ENCODE peak calls at places on chromosomes 12 and 14, in five cellular contexts. One of them, this sample, is unnamed.

GRCh38 chr12:93798752-93799151 is 121.6 kb downstream of the CRADD start:
- DNase-seq in right atrium auricular region: no peak
- DNase-seq in epithelial cell of esophagus: no peak
- DNase-seq in prostate gland: no peak
- DNase-seq in right lobe of liver: no peak
- DNase-seq in this sample: no peak

GRCh38 chr12:90974286-90974685 is 19.3 kb upstream of the CCER1 start:
- DNase-seq in right atrium auricular region: no peak
- DNase-seq in right lobe of liver: no peak
- DNase-seq in prostate gland: no peak
- DNase-seq in epithelial cell of esophagus: peak; percentile 27
- DNase-seq in this sample: no peak

GRCh38 chr12:75656650-75657049 is 145.2 kb upstream of the KRR1 start:
- DNase-seq in epithelial cell of esophagus: peak; percentile 99
- DNase-seq in right lobe of liver: no peak
- DNase-seq in right atrium auricular region: no peak
- DNase-seq in prostate gland: no peak
- DNase-seq in this sample: no peak

GRCh38 chr14:35247777-35248475 is 44.3 kb upstream of the PSMA6 start:
- DNase-seq in prostate gland: no peak
- DNase-seq in epithelial cell of esophagus: no peak
- DNase-seq in right atrium auricular region: no peak
- DNase-seq in right lobe of liver: no peak
- DNase-seq in this sample: no peak

GRCh38 chr12:46430340-46430948 is 57.9 kb upstream of the SLC38A2 start:
- DNase-seq in right lobe of liver: no peak
- DNase-seq in prostate gland: no peak
- DNase-seq in right atrium auricular region: no peak
- DNase-seq in epithelial cell of esophagus: peak; percentile 95
- DNase-seq in this sample: no peak

GRCh38 chr12:89525002-89525823 is 617 bp upstream of the GALNT4 start:
- DNase-seq in prostate gland: peak; percentile 48
- DNase-seq in right atrium auricular region: no peak
- DNase-seq in epithelial cell of esophagus: peak; percentile 59
- DNase-seq in right lobe of liver: peak; percentile 78
- DNase-seq in this sample: peak; percentile 47

GRCh38 chr12:51788876-51789275 is 59.6 kb downstream of the FIGNL2 start:
- DNase-seq in prostate gland: no peak
- DNase-seq in epithelial cell of esophagus: peak; percentile 63
- DNase-seq in right atrium auricular region: no peak
- DNase-seq in right lobe of liver: no peak
- DNase-seq in this sample: no peak

GRCh38 chr14:48771717-48772116 is 814.5 kb downstream of the RPS29 start:
- DNase-seq in right lobe of liver: no peak
- DNase-seq in prostate gland: no peak
- DNase-seq in right atrium auricular region: no peak
- DNase-seq in epithelial cell of esophagus: no peak
- DNase-seq in this sample: no peak

GRCh38 chr12:79324571-79324970 is 366.2 kb downstream of the PAWR start:
- DNase-seq in epithelial cell of esophagus: no peak
- DNase-seq in right atrium auricular region: no peak
- DNase-seq in right lobe of liver: no peak
- DNase-seq in prostate gland: no peak
- DNase-seq in this sample: no peak

GRCh38 chr12:122523280-122523679 is 3.5 kb downstream of the RSRC2 start:
- DNase-seq in right atrium auricular region: no peak
- DNase-seq in epithelial cell of esophagus: peak; percentile 63
- DNase-seq in right lobe of liver: no peak
- DNase-seq in prostate gland: no peak
- DNase-seq in this sample: no peak

GRCh38 chr12:33192226-33192625 is 247.4 kb downstream of the SYT10 start:
- DNase-seq in right atrium auricular region: no peak
- DNase-seq in prostate gland: no peak
- DNase-seq in epithelial cell of esophagus: no peak
- DNase-seq in right lobe of liver: no peak
- DNase-seq in this sample: no peak

GRCh38 chr12:58640314-58640713 is 280.0 kb downstream of the LRIG3 start:
- DNase-seq in right lobe of liver: no peak
- DNase-seq in right atrium auricular region: no peak
- DNase-seq in prostate gland: no peak
- DNase-seq in epithelial cell of esophagus: no peak
- DNase-seq in this sample: no peak

GRCh38 chr14:87142568-87143211 is 850.3 kb downstream of the GALC start:
- DNase-seq in epithelial cell of esophagus: no peak
- DNase-seq in right lobe of liver: no peak
- DNase-seq in prostate gland: no peak
- DNase-seq in right atrium auricular region: no peak
- DNase-seq in this sample: no peak

GRCh38 chr12:126191037-126191891 is 1126.0 kb downstream of the AACS start:
- DNase-seq in right atrium auricular region: no peak
- DNase-seq in right lobe of liver: no peak
- DNase-seq in epithelial cell of esophagus: no peak
- DNase-seq in prostate gland: no peak
- DNase-seq in this sample: no peak

GRCh38 chr14:103126873-103127304 is 3.6 kb downstream of the TNFAIP2 start:
- DNase-seq in prostate gland: peak; percentile 76
- DNase-seq in right lobe of liver: peak; percentile 86
- DNase-seq in right atrium auricular region: no peak
- DNase-seq in epithelial cell of esophagus: peak; percentile 87
- DNase-seq in this sample: no peak

GRCh38 chr14:103628684-103629502 is at the start of gene KLC1:
- DNase-seq in right lobe of liver: peak; percentile 89
- DNase-seq in prostate gland: peak; percentile 80
- DNase-seq in right atrium auricular region: peak; percentile 80
- DNase-seq in epithelial cell of esophagus: peak; percentile 70
- DNase-seq in this sample: peak; percentile 87

GRCh38 chr14:97010491-97011160 is 213.4 kb downstream of the VRK1 start:
- DNase-seq in epithelial cell of esophagus: no peak
- DNase-seq in right lobe of liver: no peak
- DNase-seq in prostate gland: no peak
- DNase-seq in right atrium auricular region: no peak
- DNase-seq in this sample: no peak

GRCh38 chr14:39015360-39015961 is 87.6 kb downstream of the SEC23A start:
- DNase-seq in prostate gland: no peak
- DNase-seq in right lobe of liver: no peak
- DNase-seq in right atrium auricular region: no peak
- DNase-seq in epithelial cell of esophagus: peak; percentile 65
- DNase-seq in this sample: no peak

GRCh38 chr14:38129705-38130104 is 78.0 kb upstream of the SSTR1 start:
- DNase-seq in right lobe of liver: no peak
- DNase-seq in right atrium auricular region: no peak
- DNase-seq in epithelial cell of esophagus: no peak
- DNase-seq in prostate gland: no peak
- DNase-seq in this sample: no peak

GRCh38 chr12:69150083-69150795 is 89.1 kb upstream of the CPSF6 start:
- DNase-seq in epithelial cell of esophagus: no peak
- DNase-seq in prostate gland: peak; percentile 13
- DNase-seq in right lobe of liver: no peak
- DNase-seq in right atrium auricular region: no peak
- DNase-seq in this sample: no peak

GRCh38 chr12:29961231-29961630 is 177.5 kb upstream of the TMTC1 start:
- DNase-seq in right lobe of liver: no peak
- DNase-seq in prostate gland: no peak
- DNase-seq in right atrium auricular region: no peak
- DNase-seq in epithelial cell of esophagus: no peak
- DNase-seq in this sample: no peak

GRCh38 chr12:92538970-92539749 is 163.6 kb upstream of the PLEKHG7 start:
- DNase-seq in right lobe of liver: no peak
- DNase-seq in prostate gland: no peak
- DNase-seq in epithelial cell of esophagus: peak; percentile 88
- DNase-seq in right atrium auricular region: no peak
- DNase-seq in this sample: no peak

GRCh38 chr14:77181603-77182437 is at the start of gene TMEM63C:
- DNase-seq in right atrium auricular region: peak; percentile 16
- DNase-seq in prostate gland: no peak
- DNase-seq in right lobe of liver: no peak
- DNase-seq in epithelial cell of esophagus: peak; percentile 83
- DNase-seq in this sample: no peak

GRCh38 chr12:68977909-68978610 is 45.1 kb upstream of the CPM start:
- DNase-seq in prostate gland: no peak
- DNase-seq in epithelial cell of esophagus: no peak
- DNase-seq in right lobe of liver: no peak
- DNase-seq in right atrium auricular region: no peak
- DNase-seq in this sample: no peak

GRCh38 chr12:49417558-49417957 is 50.3 kb downstream of the SPATS2 start:
- DNase-seq in prostate gland: no peak
- DNase-seq in right lobe of liver: no peak
- DNase-seq in right atrium auricular region: no peak
- DNase-seq in epithelial cell of esophagus: no peak
- DNase-seq in this sample: no peak

GRCh38 chr12:5071496-5071895 is 27.8 kb downstream of the KCNA5 start:
- DNase-seq in right lobe of liver: no peak
- DNase-seq in prostate gland: no peak
- DNase-seq in right atrium auricular region: no peak
- DNase-seq in epithelial cell of esophagus: no peak
- DNase-seq in this sample: no peak

GRCh38 chr14:66082009-66082408 is 404.2 kb upstream of the CCDC196 start:
- DNase-seq in right lobe of liver: no peak
- DNase-seq in right atrium auricular region: no peak
- DNase-seq in epithelial cell of esophagus: no peak
- DNase-seq in prostate gland: no peak
- DNase-seq in this sample: no peak

GRCh38 chr14:61475316-61475715 is 153.9 kb downstream of the PRKCH start:
- DNase-seq in epithelial cell of esophagus: peak; percentile 82
- DNase-seq in right lobe of liver: no peak
- DNase-seq in right atrium auricular region: no peak
- DNase-seq in prostate gland: no peak
- DNase-seq in this sample: no peak

GRCh38 chr12:130764475-130765185 is 48.5 kb upstream of the RIMBP2 start:
- DNase-seq in right atrium auricular region: no peak
- DNase-seq in prostate gland: no peak
- DNase-seq in epithelial cell of esophagus: peak; percentile 51
- DNase-seq in right lobe of liver: no peak
- DNase-seq in this sample: no peak

GRCh38 chr12:127133675-127134335 is 1133.2 kb upstream of the TMEM132C start:
- DNase-seq in prostate gland: no peak
- DNase-seq in epithelial cell of esophagus: peak; percentile 41
- DNase-seq in right atrium auricular region: no peak
- DNase-seq in right lobe of liver: no peak
- DNase-seq in this sample: no peak

GRCh38 chr12:84455598-84455997 is 457.0 kb downstream of the SLC6A15 start:
- DNase-seq in right lobe of liver: no peak
- DNase-seq in epithelial cell of esophagus: no peak
- DNase-seq in right atrium auricular region: no peak
- DNase-seq in prostate gland: no peak
- DNase-seq in this sample: no peak

GRCh38 chr12:108821407-108822397 is 35.7 kb downstream of the SSH1 start:
- DNase-seq in epithelial cell of esophagus: peak; percentile 81
- DNase-seq in right lobe of liver: no peak
- DNase-seq in prostate gland: no peak
- DNase-seq in right atrium auricular region: no peak
- DNase-seq in this sample: peak; percentile 40
- TF ChIP-seq CTCF in epithelial cell of esophagus: no peak
- TF ChIP-seq CTCF in right lobe of liver: no peak
- TF ChIP-seq CTCF in prostate gland: no peak
- TF ChIP-seq CTCF in right atrium auricular region: no peak
- TF ChIP-seq CTCF in this sample: no peak

GRCh38 chr12:113439606-113440030 is 17.4 kb downstream of the SDSL start:
- DNase-seq in right atrium auricular region: no peak
- DNase-seq in prostate gland: no peak
- DNase-seq in right lobe of liver: no peak
- DNase-seq in epithelial cell of esophagus: peak; percentile 43
- DNase-seq in this sample: no peak
- TF ChIP-seq CTCF in right atrium auricular region: peak; percentile 66
- TF ChIP-seq CTCF in prostate gland: peak; percentile 46
- TF ChIP-seq CTCF in right lobe of liver: peak; percentile 55
- TF ChIP-seq CTCF in epithelial cell of esophagus: peak; percentile 69
- TF ChIP-seq CTCF in this sample: no peak

DNA sequence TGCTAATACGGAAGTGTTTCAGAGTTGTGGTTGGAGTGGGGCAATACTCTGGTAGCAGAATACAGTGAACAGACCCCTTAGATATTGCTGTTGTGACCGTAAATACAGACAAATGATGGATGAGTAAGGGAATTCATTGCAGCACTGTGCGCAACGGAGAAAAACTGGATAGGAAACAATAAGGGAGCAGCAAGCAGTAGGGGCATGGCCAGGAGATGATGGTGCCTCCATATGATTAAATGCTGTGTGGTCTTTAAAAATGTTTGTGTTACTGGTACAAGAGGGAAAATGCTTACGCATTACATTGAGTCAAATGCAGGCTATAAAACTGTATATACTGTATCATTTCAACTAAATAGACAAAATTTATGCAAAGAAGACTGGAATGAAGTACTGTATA is 61.6 kb downstream of the EML1 start:
- DNase-seq in right lobe of liver: no peak
- DNase-seq in right atrium auricular region: no peak
- DNase-seq in epithelial cell of esophagus: no peak
- DNase-seq in prostate gland: no peak
- DNase-seq in this sample: no peak
- TF ChIP-seq CTCF in right lobe of liver: no peak
- TF ChIP-seq CTCF in right atrium auricular region: no peak
- TF ChIP-seq CTCF in epithelial cell of esophagus: no peak
- TF ChIP-seq CTCF in prostate gland: no peak
- TF ChIP-seq CTCF in this sample: no peak

GRCh38 chr12:12560587-12561304 is 1.9 kb downstream of the DUSP16 start:
- DNase-seq in right atrium auricular region: peak; percentile 70
- DNase-seq in prostate gland: peak; percentile 78
- DNase-seq in epithelial cell of esophagus: peak; percentile 92
- DNase-seq in right lobe of liver: no peak
- DNase-seq in this sample: no peak

GRCh38 chr12:12561305-12562015 is 1.2 kb downstream of the DUSP16 start:
- DNase-seq in right atrium auricular region: peak; percentile 72
- DNase-seq in right lobe of liver: peak; percentile 76
- DNase-seq in epithelial cell of esophagus: peak; percentile 68
- DNase-seq in prostate gland: peak; percentile 41
- DNase-seq in this sample: peak; percentile 55

GRCh38 chr12:12562016-12562483 is 613 bp downstream of the DUSP16 start:
- DNase-seq in right atrium auricular region: no peak
- DNase-seq in right lobe of liver: peak; percentile 63
- DNase-seq in prostate gland: no peak
- DNase-seq in epithelial cell of esophagus: peak; percentile 41
- DNase-seq in this sample: peak; percentile 34

GRCh38 chr12:12563529-12563928 is 866 bp upstream of the DUSP16 start:
- DNase-seq in prostate gland: no peak
- DNase-seq in right lobe of liver: no peak
- DNase-seq in right atrium auricular region: no peak
- DNase-seq in epithelial cell of esophagus: peak; percentile 55
- DNase-seq in this sample: no peak

DNA sequence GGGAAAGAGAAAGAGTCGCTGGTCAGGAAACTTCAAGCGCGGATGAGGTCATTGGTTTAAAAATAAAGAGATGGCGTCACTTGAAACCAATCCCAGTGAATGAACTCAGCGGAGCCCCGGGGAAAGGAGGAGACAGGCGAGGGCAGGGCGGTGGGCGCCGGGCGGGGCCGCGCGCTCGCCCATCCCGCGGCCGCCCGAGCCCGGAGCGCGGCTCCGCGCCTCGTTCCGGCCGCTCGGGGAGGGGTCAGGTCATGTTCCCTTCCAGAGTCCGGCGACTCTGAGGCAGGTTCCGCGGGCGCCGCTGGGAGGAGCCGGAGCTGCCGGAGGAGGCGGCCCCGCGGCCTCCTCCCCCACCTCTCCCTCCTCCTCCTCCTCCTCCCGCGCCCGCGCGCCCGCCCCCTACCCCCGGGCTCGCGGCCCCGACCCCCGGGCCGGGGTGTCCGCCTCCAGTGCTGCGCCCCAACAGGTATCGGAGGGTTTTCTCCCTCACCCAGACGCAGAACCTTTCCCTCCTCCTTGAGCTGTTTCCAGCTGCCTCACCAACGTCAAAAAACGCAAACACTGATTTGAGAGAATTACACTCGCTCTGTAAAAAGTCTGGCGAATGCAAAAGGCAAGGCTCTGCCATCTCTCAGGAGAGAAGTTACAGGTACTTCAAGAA is at the start of gene DUSP16:
- DNase-seq in right lobe of liver: peak; percentile 98
- DNase-seq in epithelial cell of esophagus: peak; percentile 96
- DNase-seq in prostate gland: peak; percentile 93
- DNase-seq in right atrium auricular region: peak; percentile 94
- DNase-seq in this sample: peak; percentile 74
- TF ChIP-seq CTCF in right lobe of liver: peak; percentile 9
- TF ChIP-seq CTCF in epithelial cell of esophagus: no peak
- TF ChIP-seq CTCF in prostate gland: peak; percentile 46
- TF ChIP-seq CTCF in right atrium auricular region: peak; percentile 36
- TF ChIP-seq CTCF in this sample: no peak